ENCODE peak calls at places on chromosomes 6 and 20, in four cellular contexts. One of them, this sample, is unnamed.

GRCh38 chr20:63527184-63527583 is 6.6 kb downstream of the PPDPF start:
- DNase-seq in ACHN: no peak
- DNase-seq in endothelial cell: no peak
- DNase-seq in activated CD4-positive, alpha-beta T cell treated with anti-CD3 and anti-CD28 coated beads, Interleukin-2, amount 50 U/mL, for 48 hours: no peak
- DNase-seq in this sample: no peak

GRCh38 chr6:144737998-144738397 is 452.9 kb downstream of the UTRN start:
- DNase-seq in ACHN: no peak
- DNase-seq in endothelial cell: no peak
- DNase-seq in activated CD4-positive, alpha-beta T cell treated with anti-CD3 and anti-CD28 coated beads, Interleukin-2, amount 50 U/mL, for 48 hours: no peak
- DNase-seq in this sample: no peak

GRCh38 chr6:34511923-34512737 is 44.0 kb downstream of the SPDEF start:
- DNase-seq in ACHN: no peak
- DNase-seq in endothelial cell: no peak
- DNase-seq in activated CD4-positive, alpha-beta T cell treated with anti-CD3 and anti-CD28 coated beads, Interleukin-2, amount 50 U/mL, for 48 hours: no peak
- DNase-seq in this sample: no peak

GRCh38 chr6:167350731-167351655 is 26.1 kb downstream of the TTLL2 start:
- DNase-seq in ACHN: peak; percentile 40
- DNase-seq in endothelial cell: peak; percentile 88
- DNase-seq in activated CD4-positive, alpha-beta T cell treated with anti-CD3 and anti-CD28 coated beads, Interleukin-2, amount 50 U/mL, for 48 hours: peak; percentile 94
- DNase-seq in this sample: peak; percentile 97

GRCh38 chr20:347640-348484 is 951 bp downstream of the NRSN2 start:
- DNase-seq in ACHN: peak; percentile 92
- DNase-seq in endothelial cell: peak; percentile 85
- DNase-seq in activated CD4-positive, alpha-beta T cell treated with anti-CD3 and anti-CD28 coated beads, Interleukin-2, amount 50 U/mL, for 48 hours: peak; percentile 75
- DNase-seq in this sample: peak; percentile 97

GRCh38 chr6:129115491-129115890 is 232.6 kb downstream of the LAMA2 start:
- DNase-seq in ACHN: no peak
- DNase-seq in endothelial cell: no peak
- DNase-seq in activated CD4-positive, alpha-beta T cell treated with anti-CD3 and anti-CD28 coated beads, Interleukin-2, amount 50 U/mL, for 48 hours: no peak
- DNase-seq in this sample: no peak

GRCh38 chr6:160265869-160266476 is 7.4 kb upstream of the SLC22A2 start:
- DNase-seq in ACHN: no peak
- DNase-seq in endothelial cell: no peak
- DNase-seq in activated CD4-positive, alpha-beta T cell treated with anti-CD3 and anti-CD28 coated beads, Interleukin-2, amount 50 U/mL, for 48 hours: no peak
- DNase-seq in this sample: no peak

GRCh38 chr20:20010639-20011500 is 6.3 kb upstream of the NAA20 start:
- DNase-seq in ACHN: no peak
- DNase-seq in endothelial cell: no peak
- DNase-seq in activated CD4-positive, alpha-beta T cell treated with anti-CD3 and anti-CD28 coated beads, Interleukin-2, amount 50 U/mL, for 48 hours: no peak
- DNase-seq in this sample: no peak

GRCh38 chr6:7535498-7535897 is 6.0 kb upstream of the DSP start:
- DNase-seq in ACHN: peak; percentile 8
- DNase-seq in endothelial cell: no peak
- DNase-seq in activated CD4-positive, alpha-beta T cell treated with anti-CD3 and anti-CD28 coated beads, Interleukin-2, amount 50 U/mL, for 48 hours: no peak
- DNase-seq in this sample: no peak

GRCh38 chr6:18387061-18387721 is at the start of gene RNF144B:
- DNase-seq in ACHN: peak; percentile 89
- DNase-seq in endothelial cell: peak; percentile 80
- DNase-seq in activated CD4-positive, alpha-beta T cell treated with anti-CD3 and anti-CD28 coated beads, Interleukin-2, amount 50 U/mL, for 48 hours: peak; percentile 64
- DNase-seq in this sample: peak; percentile 86

GRCh38 chr6:142385352-142385751 is 83.5 kb downstream of the ADGRG6 start:
- DNase-seq in ACHN: no peak
- DNase-seq in endothelial cell: no peak
- DNase-seq in activated CD4-positive, alpha-beta T cell treated with anti-CD3 and anti-CD28 coated beads, Interleukin-2, amount 50 U/mL, for 48 hours: no peak
- DNase-seq in this sample: no peak

GRCh38 chr6:10413850-10414765 is 766 bp downstream of the TFAP2A start:
- DNase-seq in ACHN: peak; percentile 60
- DNase-seq in endothelial cell: no peak
- DNase-seq in activated CD4-positive, alpha-beta T cell treated with anti-CD3 and anti-CD28 coated beads, Interleukin-2, amount 50 U/mL, for 48 hours: no peak
- DNase-seq in this sample: peak; percentile 46

GRCh38 chr20:805713-806112 is 27.8 kb upstream of the FAM110A start:
- DNase-seq in ACHN: peak; percentile 12
- DNase-seq in endothelial cell: no peak
- DNase-seq in activated CD4-positive, alpha-beta T cell treated with anti-CD3 and anti-CD28 coated beads, Interleukin-2, amount 50 U/mL, for 48 hours: no peak
- DNase-seq in this sample: no peak

GRCh38 chr20:35333606-35334005 is 41.4 kb upstream of the FAM83C start:
- DNase-seq in ACHN: no peak
- DNase-seq in endothelial cell: no peak
- DNase-seq in activated CD4-positive, alpha-beta T cell treated with anti-CD3 and anti-CD28 coated beads, Interleukin-2, amount 50 U/mL, for 48 hours: no peak
- DNase-seq in this sample: no peak

GRCh38 chr6:112253505-112253841 is 894 bp downstream of the LAMA4 start:
- DNase-seq in ACHN: no peak
- DNase-seq in endothelial cell: no peak
- DNase-seq in activated CD4-positive, alpha-beta T cell treated with anti-CD3 and anti-CD28 coated beads, Interleukin-2, amount 50 U/mL, for 48 hours: peak; percentile 4
- DNase-seq in this sample: no peak

GRCh38 chr6:22147983-22148797 is 148.6 kb downstream of the PRL start:
- DNase-seq in ACHN: no peak
- DNase-seq in endothelial cell: no peak
- DNase-seq in activated CD4-positive, alpha-beta T cell treated with anti-CD3 and anti-CD28 coated beads, Interleukin-2, amount 50 U/mL, for 48 hours: no peak
- DNase-seq in this sample: no peak

GRCh38 chr6:83998021-83998584 is 35.5 kb upstream of the MRAP2 start:
- DNase-seq in ACHN: no peak
- DNase-seq in endothelial cell: no peak
- DNase-seq in activated CD4-positive, alpha-beta T cell treated with anti-CD3 and anti-CD28 coated beads, Interleukin-2, amount 50 U/mL, for 48 hours: no peak
- DNase-seq in this sample: no peak

GRCh38 chr6:13486679-13487121 is 700 bp downstream of the GFOD1 start:
- DNase-seq in ACHN: peak; percentile 44
- DNase-seq in endothelial cell: peak; percentile 51
- DNase-seq in activated CD4-positive, alpha-beta T cell treated with anti-CD3 and anti-CD28 coated beads, Interleukin-2, amount 50 U/mL, for 48 hours: peak; percentile 61
- DNase-seq in this sample: peak; percentile 62

GRCh38 chr20:40844285-40844684 is 155.2 kb upstream of the MAFB start:
- DNase-seq in ACHN: no peak
- DNase-seq in endothelial cell: no peak
- DNase-seq in activated CD4-positive, alpha-beta T cell treated with anti-CD3 and anti-CD28 coated beads, Interleukin-2, amount 50 U/mL, for 48 hours: no peak
- DNase-seq in this sample: no peak

GRCh38 chr20:38523697-38524096 is 51.1 kb downstream of the RALGAPB start:
- DNase-seq in ACHN: peak; percentile 12
- DNase-seq in endothelial cell: no peak
- DNase-seq in activated CD4-positive, alpha-beta T cell treated with anti-CD3 and anti-CD28 coated beads, Interleukin-2, amount 50 U/mL, for 48 hours: no peak
- DNase-seq in this sample: no peak

GRCh38 chr6:43913388-43914271 is 143.6 kb downstream of the VEGFA start:
- DNase-seq in ACHN: no peak
- DNase-seq in endothelial cell: no peak
- DNase-seq in activated CD4-positive, alpha-beta T cell treated with anti-CD3 and anti-CD28 coated beads, Interleukin-2, amount 50 U/mL, for 48 hours: no peak
- DNase-seq in this sample: no peak

GRCh38 chr6:153162172-153162571 is 31.1 kb upstream of the RGS17 start:
- DNase-seq in ACHN: no peak
- DNase-seq in endothelial cell: no peak
- DNase-seq in activated CD4-positive, alpha-beta T cell treated with anti-CD3 and anti-CD28 coated beads, Interleukin-2, amount 50 U/mL, for 48 hours: no peak
- DNase-seq in this sample: no peak

GRCh38 chr20:25227317-25227831 is 20.5 kb upstream of the PYGB start:
- DNase-seq in ACHN: peak; percentile 29
- DNase-seq in endothelial cell: no peak
- DNase-seq in activated CD4-positive, alpha-beta T cell treated with anti-CD3 and anti-CD28 coated beads, Interleukin-2, amount 50 U/mL, for 48 hours: no peak
- DNase-seq in this sample: no peak

GRCh38 chr6:25175216-25175615 is 104.0 kb upstream of the CARMIL1 start:
- DNase-seq in ACHN: no peak
- DNase-seq in endothelial cell: no peak
- DNase-seq in activated CD4-positive, alpha-beta T cell treated with anti-CD3 and anti-CD28 coated beads, Interleukin-2, amount 50 U/mL, for 48 hours: no peak
- DNase-seq in this sample: no peak

GRCh38 chr6:71665931-71666330 is 220.4 kb upstream of the RIMS1 start:
- DNase-seq in ACHN: no peak
- DNase-seq in endothelial cell: no peak
- DNase-seq in activated CD4-positive, alpha-beta T cell treated with anti-CD3 and anti-CD28 coated beads, Interleukin-2, amount 50 U/mL, for 48 hours: no peak
- DNase-seq in this sample: no peak

GRCh38 chr20:35907017-35907685 is 47.2 kb downstream of the SCAND1 start:
- DNase-seq in ACHN: no peak
- DNase-seq in endothelial cell: no peak
- DNase-seq in activated CD4-positive, alpha-beta T cell treated with anti-CD3 and anti-CD28 coated beads, Interleukin-2, amount 50 U/mL, for 48 hours: no peak
- DNase-seq in this sample: no peak

GRCh38 chr20:36421641-36422040 is 115.5 kb downstream of the DLGAP4 start:
- DNase-seq in ACHN: no peak
- DNase-seq in endothelial cell: no peak
- DNase-seq in activated CD4-positive, alpha-beta T cell treated with anti-CD3 and anti-CD28 coated beads, Interleukin-2, amount 50 U/mL, for 48 hours: no peak
- DNase-seq in this sample: no peak

GRCh38 chr6:161038229-161039003 is 46.8 kb downstream of the MAP3K4 start:
- DNase-seq in ACHN: peak; percentile 78
- DNase-seq in endothelial cell: no peak
- DNase-seq in activated CD4-positive, alpha-beta T cell treated with anti-CD3 and anti-CD28 coated beads, Interleukin-2, amount 50 U/mL, for 48 hours: no peak
- DNase-seq in this sample: no peak

GRCh38 chr6:35973670-35974222 is 50.7 kb downstream of the SLC26A8 start:
- DNase-seq in ACHN: peak; percentile 9
- DNase-seq in endothelial cell: no peak
- DNase-seq in activated CD4-positive, alpha-beta T cell treated with anti-CD3 and anti-CD28 coated beads, Interleukin-2, amount 50 U/mL, for 48 hours: peak; percentile 36
- DNase-seq in this sample: no peak

GRCh38 chr6:148508401-148509151 is 165.9 kb downstream of the SASH1 start:
- DNase-seq in ACHN: no peak
- DNase-seq in endothelial cell: no peak
- DNase-seq in activated CD4-positive, alpha-beta T cell treated with anti-CD3 and anti-CD28 coated beads, Interleukin-2, amount 50 U/mL, for 48 hours: no peak
- DNase-seq in this sample: no peak

GRCh38 chr6:788058-788457 is 95.1 kb upstream of the EXOC2 start:
- DNase-seq in ACHN: no peak
- DNase-seq in endothelial cell: no peak
- DNase-seq in activated CD4-positive, alpha-beta T cell treated with anti-CD3 and anti-CD28 coated beads, Interleukin-2, amount 50 U/mL, for 48 hours: peak; percentile 22
- DNase-seq in this sample: no peak

GRCh38 chr6:43455034-43455747 is at the start of gene DLK2:
- DNase-seq in ACHN: no peak
- DNase-seq in endothelial cell: peak; percentile 24
- DNase-seq in activated CD4-positive, alpha-beta T cell treated with anti-CD3 and anti-CD28 coated beads, Interleukin-2, amount 50 U/mL, for 48 hours: peak; percentile 31
- DNase-seq in this sample: peak; percentile 55

GRCh38 chr6:136696238-136696637 is 96.0 kb downstream of the MAP3K5 start:
- DNase-seq in ACHN: no peak
- DNase-seq in endothelial cell: no peak
- DNase-seq in activated CD4-positive, alpha-beta T cell treated with anti-CD3 and anti-CD28 coated beads, Interleukin-2, amount 50 U/mL, for 48 hours: no peak
- DNase-seq in this sample: no peak

GRCh38 chr20:33866398-33867079 is 55.4 kb downstream of the CHMP4B start:
- DNase-seq in ACHN: no peak
- DNase-seq in endothelial cell: no peak
- DNase-seq in activated CD4-positive, alpha-beta T cell treated with anti-CD3 and anti-CD28 coated beads, Interleukin-2, amount 50 U/mL, for 48 hours: no peak
- DNase-seq in this sample: no peak

This sample was measured in WTC11.